ENCODE peak calls at places on chromosome 20, in seven cellular contexts. A is GM19239; S is ACHN; Z is stimulated activated CD4-positive, alpha-beta T cell treated with anti-CD3 and anti-CD28 coated beads, TNF-alpha, amount 100 ng/mL, for 4 hours; X is body of pancreas; B is bronchial epithelial cell; E is activated T-cell treated with anti-CD3 and anti-CD28 coated beads, Interleukin-2, amount 50 U/mL, for 4 hours. J is an unnamed sample.

GRCh38 chr20:47810686-47811347 is 25.5 kb upstream of the SULF2 start:
- DNase-seq in A (no peak), S (no peak), Z (no peak), X (no peak), B (no peak), E (no peak), J (no peak)

GRCh38 chr20:24762791-24763350 is 186.2 kb upstream of the CST7 start:
- DNase-seq in A (no peak), S (no peak), Z (no peak), X (no peak), B (no peak), E (no peak), J (no peak)

GRCh38 chr20:47332381-47333206 is 23.9 kb downstream of the ZMYND8 start:
- DNase-seq in A (no peak), S (no peak), Z (no peak), X (no peak), B (no peak), E (no peak), J (no peak)

GRCh38 chr20:3115190-3116107 is 30.9 kb upstream of the AVP start:
- DNase-seq in A (peak; percentile 78), S (peak; percentile 61), Z (no peak), X (peak; percentile 46), B (peak; percentile 36), E (no peak), J (peak; percentile 75)

GRCh38 chr20:59014680-59015389 is 4.4 kb upstream of the TUBB1 start:
- DNase-seq in A (no peak), S (no peak), Z (no peak), X (no peak), B (no peak), E (no peak), J (no peak)

GRCh38 chr20:1800777-1801176 is 94.4 kb upstream of the SIRPA start:
- DNase-seq in A (no peak), S (peak; percentile 58), Z (no peak), X (no peak), B (peak; percentile 50), E (no peak), J (peak; percentile 76)

GRCh38 chr20:10929023-10929422 is 255.2 kb upstream of the JAG1 start:
- DNase-seq in A (no peak), S (no peak), Z (no peak), X (no peak), B (no peak), E (no peak), J (no peak)

GRCh38 chr20:32972181-32973076 is 31.8 kb downstream of the SUN5 start:
- DNase-seq in A (peak; percentile 60), S (no peak), Z (no peak), X (no peak), B (no peak), E (peak; percentile 71), J (peak; percentile 43)

GRCh38 chr20:38649275-38649891 is 47.8 kb downstream of the ARHGAP40 start:
- DNase-seq in A (no peak), S (peak; percentile 20), Z (no peak), X (peak; percentile 9), B (peak; percentile 17), E (no peak), J (peak; percentile 63)

GRCh38 chr20:53040678-53041674 is 68.8 kb downstream of the TSHZ2 start:
- DNase-seq in A (no peak), S (no peak), Z (no peak), X (peak; percentile 47), B (peak; percentile 34), E (no peak), J (no peak)

GRCh38 chr20:3797592-3798404 is 1.7 kb downstream of the CDC25B start:
- DNase-seq in A (no peak), S (no peak), Z (no peak), X (no peak), B (no peak), E (no peak), J (no peak)

GRCh38 chr20:41392871-41393704 is 26.5 kb upstream of the EMILIN3 start:
- DNase-seq in A (no peak), S (no peak), Z (no peak), X (peak; percentile 44), B (peak; percentile 48), E (no peak), J (peak; percentile 58)

J was measured in SK-MEL-5.